ENCODE peak calls at places on chromosomes 16 and 17, in four cellular contexts. G is spleen, J is heart right ventricle, B is lower lobe of right lung. Y is an unnamed sample.

GRCh38 chr16:21501869-21502667 is 97.3 kb upstream of the METTL9 start:
- DNase-seq in G (peak; percentile 100), J (peak; percentile 97), B (peak; percentile 96), Y (peak; percentile 95)

GRCh38 chr16:62167551-62167950 is 131.3 kb upstream of the CDH8 start:
- DNase-seq in G (no peak), J (no peak), B (no peak), Y (no peak)

GRCh38 chr17:62804822-62805221 is 3.3 kb downstream of the MARCHF10 start:
- DNase-seq in G (no peak), J (no peak), B (no peak), Y (no peak)

GRCh38 chr16:46889245-46889941 is 5.2 kb downstream of the GPT2 start:
- DNase-seq in G (no peak), J (no peak), B (no peak), Y (no peak)

GRCh38 chr17:73430848-73431247 is 119.0 kb upstream of the CDC42EP4 start:
- DNase-seq in G (peak; percentile 39), J (no peak), B (peak; percentile 61), Y (no peak)

GRCh38 chr17:7580631-7581554 is 1.5 kb downstream of the CD68 start:
- DNase-seq in G (no peak), J (no peak), B (no peak), Y (peak; percentile 11)

GRCh38 chr17:1241904-1242303 is 28.3 kb upstream of the BHLHA9 start:
- DNase-seq in G (no peak), J (no peak), B (no peak), Y (no peak)

GRCh38 chr16:48053346-48053745 is 102.4 kb downstream of the ABCC12 start:
- DNase-seq in G (no peak), J (peak; percentile 21), B (peak; percentile 52), Y (no peak)

GRCh38 chr17:71149607-71150006 is 971.2 kb upstream of the SOX9 start:
- DNase-seq in G (no peak), J (no peak), B (no peak), Y (no peak)

GRCh38 chr17:47941246-47941997 is at the start of gene PNPO:
- DNase-seq in G (peak; percentile 97), J (peak; percentile 87), B (peak; percentile 97), Y (peak; percentile 98)

GRCh38 chr17:78315355-78316114 is 44.3 kb downstream of the SOCS3 start:
- DNase-seq in G (no peak), J (peak; percentile 73), B (peak; percentile 76), Y (peak; percentile 57)
- TF ChIP-seq CTCF in G (no peak), J (no peak), B (no peak), Y (no peak)

GRCh38 chr16:67028167-67028554 is 788 bp upstream of the CBFB start:
- DNase-seq in G (no peak), J (no peak), B (no peak), Y (no peak)
- H3K4me3 ChIP-seq in G (peak overlapping the region; percentile 88), J (peak overlapping the region; percentile 99), B (peak overlapping the region; percentile 96), Y (peak overlapping the region; percentile 57)

GRCh38 chr16:3087243-3087791 is 11.8 kb downstream of the ZSCAN10 start:
- DNase-seq in G (peak; percentile 86), J (peak; percentile 66), B (no peak), Y (no peak)
- TF ChIP-seq CTCF in G (peak; percentile 7), J (peak; percentile 25), B (peak; percentile 28), Y (no peak)

GRCh38 chr17:63929860-63930766 is 2.0 kb downstream of the CD79B start:
- DNase-seq in G (peak; percentile 84), J (no peak), B (no peak), Y (no peak)

GRCh38 chr17:63932721-63933120 is 590 bp upstream of the CD79B start:
- DNase-seq in G (no peak), J (no peak), B (no peak), Y (no peak)

GRCh38 chr17:63930951-63931575 is 1.1 kb downstream of the CD79B start:
- DNase-seq in G (peak; percentile 97), J (peak; percentile 77), B (peak; percentile 84), Y (peak; percentile 82)

GRCh38 chr17:63934391-63935112 is 2.4 kb upstream of the CD79B start:
- DNase-seq in G (no peak), J (no peak), B (no peak), Y (no peak)

DNA sequence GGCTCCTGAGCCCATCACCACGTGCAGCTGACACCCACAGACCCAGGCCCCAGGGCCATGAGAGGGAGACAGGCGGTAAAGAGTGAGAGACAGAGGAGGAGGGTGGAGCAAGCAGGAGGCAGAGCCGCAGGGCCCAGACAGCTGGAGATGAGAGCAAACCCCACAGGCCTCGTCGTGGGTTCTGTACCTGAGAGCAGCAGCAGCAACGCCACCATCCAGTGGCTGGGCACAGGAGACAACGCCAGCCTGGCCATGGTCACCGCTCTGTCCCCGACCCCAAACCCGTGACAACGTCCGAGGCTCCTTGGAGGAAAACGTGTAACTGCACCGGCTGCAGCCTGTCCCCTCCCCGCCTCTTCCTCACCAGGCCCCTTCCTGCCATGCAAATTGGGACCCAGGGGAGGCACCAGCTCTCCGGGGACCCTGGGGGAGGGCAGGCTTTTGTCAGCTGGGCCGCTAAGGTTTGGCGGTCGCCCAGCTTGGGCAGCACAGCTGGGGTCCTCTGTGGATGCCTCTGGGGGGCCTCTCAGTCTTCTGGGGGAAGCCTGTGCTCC is at the start of gene CD79B:
- DNase-seq in G (peak; percentile 94), J (no peak), B (no peak), Y (peak; percentile 88)
- H3K4me3 ChIP-seq in G (peak within 1 kb of the TSS; percentile 75), J (peak within 1 kb of the TSS; percentile 39), B (peak within 1 kb of the TSS; percentile 33), Y (peak within 1 kb of the TSS; percentile 90)

DNA sequence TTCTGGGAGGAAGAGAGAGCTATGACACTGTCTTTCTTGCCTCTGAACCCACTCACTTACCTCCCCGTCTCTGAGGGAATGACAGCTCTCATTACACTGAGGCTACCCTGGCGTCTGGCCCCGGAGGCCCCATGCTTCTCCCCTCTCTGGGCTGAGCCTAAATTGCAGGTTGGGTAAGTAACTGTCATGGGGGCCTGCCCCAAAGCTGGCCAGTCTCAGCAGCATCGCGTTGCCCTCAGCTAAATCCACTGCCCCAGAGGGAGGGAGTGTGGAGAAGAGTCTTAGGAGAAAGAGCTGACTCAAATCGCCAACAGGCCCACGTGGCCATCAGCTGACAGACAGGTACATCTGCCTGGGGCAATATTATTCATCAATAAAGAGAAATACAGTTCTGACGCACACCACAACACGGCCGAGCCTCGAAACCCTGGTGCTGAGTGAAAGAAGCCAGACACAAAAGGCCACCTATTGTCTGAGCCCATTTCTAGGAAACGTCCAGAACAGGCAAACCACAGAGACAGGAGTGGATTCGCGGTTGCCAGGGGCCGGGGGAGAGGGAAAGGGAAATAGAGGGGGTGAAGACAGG is 156.3 kb downstream of the C16orf95 start:
- DNase-seq in G (no peak), J (no peak), B (no peak), Y (no peak)
- TF ChIP-seq CTCF in G (no peak), J (no peak), B (no peak), Y (no peak)

GRCh38 chr17:29573558-29573870 is 5.0 kb downstream of the TP53I13 start:
- DNase-seq in G (peak; percentile 70), J (no peak), B (no peak), Y (no peak)

GRCh38 chr17:29571486-29571882 is 3.0 kb downstream of the TP53I13 start:
- DNase-seq in G (peak; percentile 46), J (no peak), B (no peak), Y (no peak)

GRCh38 chr17:29572691-29573557 is 4.4 kb downstream of the TP53I13 start:
- DNase-seq in G (peak; percentile 83), J (peak; percentile 78), B (peak; percentile 67), Y (peak; percentile 82)

GRCh38 chr17:29570521-29570920 is 2.0 kb downstream of the TP53I13 start:
- DNase-seq in G (peak; percentile 46), J (no peak), B (no peak), Y (no peak)

GRCh38 chr17:29571883-29572681 is 3.6 kb downstream of the TP53I13 start:
- DNase-seq in G (peak; percentile 77), J (peak; percentile 44), B (no peak), Y (no peak)
- H3K4me3 ChIP-seq in G (peak overlapping the region; percentile 30), J (peak overlapping the region; percentile 50), B (peak overlapping the region; percentile 42), Y (no peak overlapping the region)

GRCh38 chr16:10566613-10567012 is 13.8 kb downstream of the EMP2 start:
- DNase-seq in G (no peak), J (no peak), B (no peak), Y (peak; percentile 22)
- TF ChIP-seq CTCF in G (no peak), J (no peak), B (no peak), Y (peak; percentile 25)

DNA sequence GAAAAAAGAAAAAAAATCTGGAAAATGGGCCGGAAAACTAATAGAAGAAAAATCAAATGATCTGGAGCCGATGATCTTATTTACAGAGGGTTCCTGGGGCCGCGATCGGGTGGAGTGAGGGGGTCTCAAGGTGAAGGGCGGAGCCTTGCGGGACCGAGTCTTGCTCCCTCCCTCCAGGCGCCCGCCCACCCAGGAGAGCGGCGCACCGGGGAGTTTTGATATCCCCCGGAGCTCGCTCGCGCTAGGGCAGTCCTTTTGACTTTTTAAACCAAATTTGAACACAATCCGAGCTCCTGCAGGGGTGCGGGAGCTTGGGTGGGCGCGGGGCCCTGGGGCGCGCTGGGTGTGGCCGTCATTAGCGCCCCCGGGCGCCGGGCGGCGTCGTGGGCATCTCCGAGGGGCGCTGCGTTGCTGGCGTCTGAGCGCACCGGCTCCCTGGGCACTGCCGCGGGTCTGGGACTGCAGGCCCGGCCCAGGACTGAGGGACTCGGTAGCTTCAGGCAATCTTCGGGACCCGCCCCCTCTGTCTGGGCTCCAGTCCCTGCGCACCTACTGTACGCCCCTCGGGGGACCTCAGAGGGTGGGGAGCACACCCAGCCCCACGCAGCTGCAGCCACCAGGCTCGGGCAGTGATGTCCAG is 10.9 kb downstream of the MAF start:
- DNase-seq in G (peak; percentile 76), J (peak; percentile 17), B (no peak), Y (no peak)
- H3K4me3 ChIP-seq in G (peak overlapping the region; percentile 39), J (peak overlapping the region; percentile 61), B (peak overlapping the region; percentile 56), Y (no peak overlapping the region)

DNA sequence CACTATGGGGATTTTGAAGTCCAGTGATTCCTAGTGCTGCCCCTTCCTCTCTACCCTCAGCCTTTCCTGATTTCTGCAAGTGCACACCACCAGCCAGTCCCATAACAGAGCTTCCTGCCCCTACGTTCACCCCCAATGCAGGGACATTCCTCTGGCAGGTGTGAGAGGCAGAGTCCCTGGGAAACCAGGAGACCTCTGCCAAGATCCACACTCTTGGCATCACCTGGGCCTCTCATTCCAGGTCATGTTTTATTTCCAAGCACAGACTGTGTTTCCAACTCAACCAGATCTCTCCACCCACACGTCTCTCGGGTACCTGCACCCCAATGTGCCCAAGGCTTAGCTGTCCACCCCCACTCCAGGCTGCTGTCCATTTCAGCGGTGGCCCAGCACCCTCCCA is 20.9 kb upstream of the PHB1 start:
- DNase-seq in G (no peak), J (no peak), B (no peak), Y (no peak)
- TF ChIP-seq CTCF in G (no peak), J (no peak), B (no peak), Y (no peak)

GRCh38 chr17:82844796-82845162 is 5.0 kb upstream of the ZNF750 start:
- DNase-seq in G (peak; percentile 72), J (no peak), B (no peak), Y (no peak)
- H3K4me3 ChIP-seq in G (peak overlapping the region; percentile 35), J (peak overlapping the region; percentile 56), B (peak overlapping the region; percentile 56), Y (no peak overlapping the region)